ENCODE peak calls at places on chromosomes 2 and 18, in ten cellular contexts. T is KG1; Q is dorsolateral prefrontal cortex; H is A172; D is NCI-H1105 treated with DMSO at 0.1 percent for 48 hours; Z is RCC 7860; L is HL-60; W is RPMI8226; Y is stimulated activated CD4-positive, alpha-beta T cell treated with anti-CD3 and anti-CD28 coated beads, Interleukin-15, amount 100 ng/mL, for 1 hour; O is heart left ventricle. S is an unnamed sample.

GRCh38 chr2:236541008-236541562 is 28.5 kb upstream of the ACKR3 start:
- DNase-seq in T (no peak), Q (no peak), H (no peak), D (no peak), Z (no peak), L (no peak), W (no peak), Y (no peak), O (no peak), S (no peak)

GRCh38 chr2:86225581-86225980 is 26.3 kb downstream of the MRPL35 start:
- DNase-seq in T (peak), Q (no peak), H (no peak), D (no peak), Z (no peak), L (peak), W (peak), Y (peak), O (peak), S (no peak)

GRCh38 chr2:95058989-95059601 is 33.6 kb downstream of the MAL start:
- DNase-seq in T (no peak), Q (no peak), H (no peak), D (no peak), Z (peak), L (no peak), W (no peak), Y (no peak), O (no peak), S (no peak)

GRCh38 chr2:108905176-108905575 is 83.8 kb downstream of the EDAR start:
- DNase-seq in T (no peak), Q (no peak), H (no peak), D (no peak), Z (no peak), L (no peak), W (no peak), Y (no peak), O (peak), S (no peak)

GRCh38 chr2:31207790-31208189 is 9.5 kb downstream of the CAPN14 start:
- DNase-seq in T (no peak), Q (no peak), H (no peak), D (no peak), Z (no peak), L (no peak), W (no peak), Y (no peak), O (no peak), S (peak)

GRCh38 chr2:113178069-113178468 is 4.3 kb downstream of the PSD4 start:
- DNase-seq in T (no peak), Q (no peak), H (no peak), D (no peak), Z (no peak), L (no peak), W (no peak), Y (no peak), O (no peak), S (no peak)

GRCh38 chr2:146576301-146576700 is 1268.5 kb upstream of the ACVR2A start:
- DNase-seq in T (no peak), Q (no peak), H (peak), D (peak), Z (no peak), L (no peak), W (no peak), Y (no peak), O (no peak), S (peak)

GRCh38 chr2:62446491-62446890 is 59.5 kb downstream of the TMEM17 start:
- DNase-seq in T (no peak), Q (no peak), H (no peak), D (no peak), Z (no peak), L (no peak), W (no peak), Y (no peak), O (no peak), S (no peak)

GRCh38 chr2:28276076-28276618 is 116.5 kb upstream of the FOSL2 start:
- DNase-seq in T (no peak), Q (no peak), H (peak), D (peak), Z (peak), L (no peak), W (no peak), Y (peak), O (no peak), S (peak)

GRCh38 chr2:1047485-1047884 is 96.8 kb downstream of the SNTG2 start:
- DNase-seq in T (no peak), Q (no peak), H (peak), D (no peak), Z (peak), L (no peak), W (no peak), Y (no peak), O (no peak), S (no peak)

GRCh38 chr18:55287935-55288868 is 299.8 kb downstream of the TCF4 start:
- DNase-seq in T (no peak), Q (no peak), H (no peak), D (no peak), Z (no peak), L (no peak), W (no peak), Y (no peak), O (no peak), S (no peak)

S was measured in epithelial cell of esophagus.